ENCODE peak calls at places on chromosomes 2 and 18, in five cellular contexts. W is thyroid gland, O is heart right ventricle, N is IMR-90, Q is fibroblast of the aortic adventitia. K is an unnamed sample.

GRCh38 chr18:80103231-80103630 is 5.8 kb upstream of the ADNP2 start:
- DNase-seq in W (no peak), O (no peak), N (peak), Q (peak), K (peak)

GRCh38 chr2:226159875-226160479 is 639.6 kb downstream of the IRS1 start:
- DNase-seq in W (no peak), O (no peak), N (no peak), Q (no peak), K (no peak)

GRCh38 chr2:109711230-109712125 is 82.6 kb upstream of the RGPD5 start:
- DNase-seq in W (no peak), O (no peak), N (no peak), Q (no peak), K (peak)

GRCh38 chr2:129849559-129850160 is 129.8 kb upstream of the RAB6C start:
- DNase-seq in W (no peak), O (no peak), N (peak), Q (peak), K (peak)

GRCh38 chr2:122515731-122516130 is 760.3 kb downstream of the TSN start:
- DNase-seq in W (no peak), O (no peak), N (no peak), Q (no peak), K (no peak)

GRCh38 chr2:137969418-137969765 is 5.1 kb downstream of the HNMT start:
- DNase-seq in W (no peak), O (no peak), N (peak), Q (peak), K (peak)

GRCh38 chr2:159028776-159029175 is 60.3 kb downstream of the TANC1 start:
- DNase-seq in W (no peak), O (no peak), N (no peak), Q (no peak), K (no peak)

GRCh38 chr2:8980096-8980495 is 23.4 kb downstream of the MBOAT2 start:
- DNase-seq in W (no peak), O (no peak), N (peak), Q (no peak), K (no peak)

GRCh38 chr2:149612122-149612521 is 24.5 kb upstream of the MMADHC start:
- DNase-seq in W (peak), O (no peak), N (peak), Q (peak), K (peak)

GRCh38 chr2:64857581-64858471 is 131.4 kb upstream of the SLC1A4 start:
- DNase-seq in W (peak), O (peak), N (peak), Q (peak), K (peak)

GRCh38 chr2:129911363-129912065 is 68.0 kb upstream of the RAB6C start:
- DNase-seq in W (no peak), O (no peak), N (no peak), Q (no peak), K (no peak)

GRCh38 chr2:145593991-145594702 is 1074.2 kb upstream of the ZEB2 start:
- DNase-seq in W (no peak), O (no peak), N (peak), Q (peak), K (peak)

GRCh38 chr2:39099820-39100728 is 20.8 kb downstream of the SOS1 start:
- DNase-seq in W (no peak), O (no peak), N (peak), Q (peak), K (peak)

GRCh38 chr2:98601532-98602132 is 6.7 kb downstream of the COA5 start:
- DNase-seq in W (peak), O (no peak), N (peak), Q (peak), K (peak)

GRCh38 chr2:29443086-29443485 is 327.9 kb downstream of the CLIP4 start:
- DNase-seq in W (peak), O (no peak), N (no peak), Q (no peak), K (no peak)

GRCh38 chr2:228180126-228181097 is 1.1 kb downstream of the SPHKAP start:
- DNase-seq in W (no peak), O (peak), N (no peak), Q (no peak), K (no peak)

GRCh38 chr18:59742325-59743111 is 45.3 kb upstream of the CCBE1 start:
- DNase-seq in W (peak), O (peak), N (peak), Q (peak), K (peak)

GRCh38 chr2:218832520-218832919 is 917 bp upstream of the PRKAG3 start:
- DNase-seq in W (no peak), O (peak), N (no peak), Q (peak), K (peak)

GRCh38 chr2:26438526-26438925 is 36.8 kb downstream of the DRC1 start:
- DNase-seq in W (peak), O (no peak), N (peak), Q (peak), K (peak)

GRCh38 chr2:175293776-175294175 is 112.3 kb upstream of the ATP5MC3 start:
- DNase-seq in W (no peak), O (no peak), N (no peak), Q (no peak), K (no peak)

GRCh38 chr18:48750485-48751175 is 200.1 kb downstream of the SMAD7 start:
- DNase-seq in W (no peak), O (no peak), N (no peak), Q (peak), K (no peak)

GRCh38 chr2:69147841-69148533 is 135.0 kb downstream of the ANTXR1 start:
- DNase-seq in W (no peak), O (no peak), N (no peak), Q (no peak), K (no peak)

DNA sequence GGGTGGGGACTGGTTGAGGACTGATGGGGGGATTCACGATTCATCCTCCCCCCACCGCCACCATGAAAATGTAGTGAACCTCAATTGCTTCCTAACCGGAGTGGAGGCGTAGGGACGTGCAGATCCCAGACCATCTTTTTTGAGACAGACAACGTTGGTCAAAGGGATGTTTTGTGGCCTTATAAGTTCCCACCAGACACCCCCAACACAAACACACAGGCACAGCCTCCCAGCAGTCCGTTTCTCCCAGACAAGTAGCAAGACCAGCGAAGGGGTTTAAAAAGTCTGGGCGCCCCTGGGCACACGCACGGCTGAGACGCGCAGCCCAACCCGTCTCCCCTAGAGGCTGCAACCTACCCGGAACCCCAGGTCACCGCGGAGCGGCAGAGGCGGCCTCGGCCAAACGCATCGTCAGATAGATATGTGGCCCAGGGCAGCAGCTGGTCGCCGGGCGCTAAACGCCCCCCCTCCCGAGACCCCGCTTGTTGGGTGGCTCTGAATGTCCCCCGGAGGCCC is 1.3 kb downstream of the GBX2 start:
- DNase-seq in W (no peak), O (no peak), N (no peak), Q (no peak), K (no peak)
- H3K4me3 ChIP-seq in W (no peak), O (peak), N (peak), Q (no peak), K (no peak)

GRCh38 chr2:152075427-152076050 is 23.3 kb downstream of the CACNB4 start:
- DNase-seq in W (peak), O (no peak), N (no peak), Q (no peak), K (no peak)
- TF ChIP-seq CTCF in W (no peak), O (no peak), N (no peak), Q (no peak), K (no peak)

GRCh38 chr2:177631702-177632101 is 239.1 kb downstream of the AGPS start:
- DNase-seq in W (no peak), O (no peak), N (no peak), Q (no peak), K (no peak)

GRCh38 chr2:177628817-177629216 is 236.2 kb downstream of the AGPS start:
- DNase-seq in W (no peak), O (no peak), N (no peak), Q (no peak), K (no peak)

GRCh38 chr2:177629357-177630000 is 236.9 kb downstream of the AGPS start:
- DNase-seq in W (no peak), O (no peak), N (no peak), Q (no peak), K (no peak)

GRCh38 chr2:177622516-177622915 is 229.9 kb downstream of the AGPS start:
- DNase-seq in W (peak), O (no peak), N (no peak), Q (peak), K (no peak)

DNA sequence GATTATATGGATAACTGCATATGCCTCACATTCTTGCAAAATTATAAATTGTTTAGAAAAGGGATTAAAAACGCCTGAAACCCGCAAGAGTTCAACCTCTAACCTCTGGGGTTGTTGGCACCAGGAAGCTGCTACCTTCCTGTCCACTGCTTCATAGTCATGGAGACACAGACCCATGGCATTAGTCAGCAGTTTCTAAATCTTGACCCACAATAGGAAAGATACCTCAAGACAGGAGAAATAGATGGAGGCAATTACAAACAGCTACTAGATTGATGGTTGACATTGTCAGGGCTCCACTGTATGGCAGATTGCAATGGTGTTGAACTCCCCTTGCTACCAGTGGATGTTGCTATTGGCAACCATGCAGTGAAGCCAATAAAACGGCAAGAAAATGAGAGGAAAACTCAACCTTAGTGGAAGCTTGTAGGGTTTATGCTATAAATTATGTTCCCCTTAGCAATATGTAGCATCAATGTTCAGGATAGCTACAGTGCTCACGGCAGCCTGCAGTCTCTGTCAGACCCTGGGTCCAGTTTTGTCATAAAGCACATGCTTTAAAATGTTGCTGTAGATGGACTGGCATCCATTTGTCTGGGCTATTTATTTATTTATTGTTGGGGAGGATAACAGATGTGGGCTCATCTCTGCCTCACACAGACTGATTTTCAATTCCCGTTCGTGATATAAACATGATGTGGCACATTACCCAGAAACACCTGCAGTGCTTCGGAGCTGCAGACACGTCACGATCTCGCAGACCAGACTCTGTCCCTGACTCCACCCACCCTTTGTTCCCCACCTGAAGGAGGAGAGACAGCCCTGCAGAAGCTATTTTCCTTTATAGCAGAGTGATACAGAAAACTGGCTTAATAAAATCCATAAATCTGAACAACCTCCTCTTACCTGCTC is 233.4 kb downstream of the AGPS start:
- DNase-seq in W (no peak), O (no peak), N (no peak), Q (no peak), K (no peak)
- H3K4me3 ChIP-seq in W (no peak), O (no peak), N (no peak), Q (no peak), K (no peak)

DNA sequence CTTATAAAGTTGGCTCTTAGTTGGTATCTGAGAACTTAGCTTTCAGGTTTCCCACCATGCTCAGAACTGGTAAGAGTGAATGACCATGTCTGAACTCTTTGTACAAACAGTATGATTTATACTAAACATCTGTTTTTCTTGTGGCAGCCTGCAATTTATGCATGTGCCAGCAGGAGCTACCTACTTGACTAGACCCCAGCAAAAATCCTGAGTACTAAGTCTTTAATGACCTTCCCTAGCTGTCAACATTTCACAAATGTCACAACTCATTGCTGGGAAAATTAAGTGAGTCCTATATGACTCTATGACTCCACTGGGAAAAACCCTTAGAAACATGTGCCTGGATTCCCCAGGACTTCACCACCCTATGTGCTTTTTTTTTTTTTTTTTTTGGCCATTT is 1225.8 kb downstream of the SUCLG1 start:
- DNase-seq in W (no peak), O (no peak), N (no peak), Q (no peak), K (no peak)
- TF ChIP-seq CTCF in W (no peak), O (no peak), N (no peak), Q (no peak), K (no peak)

DNA sequence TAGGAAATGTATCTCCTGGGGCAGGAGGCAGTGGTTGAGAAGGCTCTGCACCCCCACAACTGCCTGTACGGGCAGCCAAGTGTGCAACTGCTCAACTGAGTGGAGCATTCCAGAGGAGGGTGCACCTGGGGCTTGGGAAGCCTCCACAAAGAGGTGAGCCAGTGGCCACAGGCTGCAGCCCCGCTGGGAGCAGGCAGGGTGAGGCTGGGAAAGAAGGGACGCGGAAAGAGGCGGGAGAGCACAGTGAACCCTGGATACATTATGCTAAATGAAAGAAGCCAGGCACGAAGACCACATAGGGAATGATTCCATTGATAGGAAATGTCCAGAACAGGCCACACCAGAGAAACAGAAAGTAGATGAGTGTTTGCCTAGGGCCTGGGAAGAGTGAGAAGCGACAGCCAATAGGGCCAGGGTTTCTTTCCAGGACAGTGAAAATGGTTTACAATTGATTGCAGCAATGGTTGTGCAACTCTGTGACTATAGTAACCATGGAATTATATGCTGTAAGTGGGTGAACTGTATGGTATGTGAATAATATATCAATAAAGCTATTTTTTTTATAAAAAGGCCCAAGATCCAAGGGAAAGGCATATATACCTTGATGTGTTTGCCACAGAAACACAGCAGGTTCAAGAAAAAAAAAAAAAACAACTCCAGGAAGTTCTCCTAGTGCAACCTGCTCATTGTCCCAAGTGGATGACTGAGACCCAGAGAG is 82.4 kb downstream of the DDX1 start:
- DNase-seq in W (peak), O (no peak), N (peak), Q (peak), K (peak)
- H3K4me3 ChIP-seq in W (no peak), O (no peak), N (no peak), Q (no peak), K (no peak)

GRCh38 chr2:216012133-216012829 is 1.1 kb downstream of the MREG start:
- DNase-seq in W (no peak), O (no peak), N (no peak), Q (no peak), K (no peak)
- TF ChIP-seq CTCF in W (no peak), O (no peak), N (no peak), Q (no peak), K (peak)